ENCODE peak calls at places on chromosomes 12 and 14, in eight cellular contexts. X is GM23338, Y is stomach, K is Panc1, V is transverse colon, G is HCT116, P is GM12891, M is suprapubic skin. S is an unnamed sample.

GRCh38 chr14:56885795-56886194 is 75.5 kb upstream of the OTX2 start:
- DNase-seq in K (no peak), G (no peak), P (no peak), X (peak), Y (no peak), V (no peak), M (no peak), S (no peak)

GRCh38 chr12:6967548-6968100 is 2.8 kb downstream of the PHB2 start:
- DNase-seq in M (no peak), K (no peak), P (no peak), Y (no peak), G (no peak), X (no peak), V (no peak), S (no peak)

GRCh38 chr14:101500061-101500460 is 61.2 kb upstream of the DIO3 start:
- DNase-seq in P (no peak), Y (no peak), K (no peak), X (no peak), M (peak), G (no peak), V (no peak), S (no peak)

GRCh38 chr12:20716037-20716436 is 20.9 kb downstream of the SLCO1C1 start:
- DNase-seq in V (peak), P (peak), K (no peak), Y (no peak), M (no peak), X (peak), G (peak), S (no peak)

GRCh38 chr12:1605129-1606020 is 11.0 kb upstream of the FBXL14 start:
- DNase-seq in X (peak), M (peak), V (peak), Y (peak), G (peak), K (peak), P (no peak), S (peak)

GRCh38 chr14:52338282-52338681 is 24.2 kb downstream of the PTGER2 start:
- DNase-seq in V (no peak), M (no peak), X (no peak), G (no peak), K (peak), Y (no peak), P (no peak), S (no peak)

GRCh38 chr14:68544150-68544892 is 248.5 kb downstream of the ZFP36L1 start:
- DNase-seq in V (peak), G (no peak), K (no peak), M (peak), X (no peak), Y (peak), P (no peak), S (no peak)

GRCh38 chr12:3129301-3130052 is 52.3 kb downstream of the TSPAN9 start:
- DNase-seq in P (no peak), V (no peak), M (no peak), K (no peak), X (no peak), Y (no peak), G (no peak), S (no peak)

GRCh38 chr14:84228702-84229101 is 1301.2 kb upstream of the FLRT2 start:
- DNase-seq in P (no peak), K (no peak), X (no peak), M (no peak), V (no peak), Y (no peak), G (no peak), S (no peak)

GRCh38 chr14:35829449-35829848 is 3.3 kb downstream of the BRMS1L start:
- DNase-seq in Y (no peak), X (no peak), M (no peak), P (no peak), V (no peak), K (no peak), G (no peak), S (no peak)

GRCh38 chr12:121530600-121531355 is 50.0 kb downstream of the KDM2B start:
- DNase-seq in K (no peak), M (no peak), G (no peak), Y (peak), P (peak), V (peak), X (peak), S (peak)

GRCh38 chr12:5395443-5396401 is 36.2 kb upstream of the NTF3 start:
- DNase-seq in Y (peak), V (no peak), M (no peak), X (peak), G (no peak), K (no peak), P (no peak), S (no peak)

GRCh38 chr14:98494582-98494981 is 777.4 kb downstream of the BCL11B start:
- DNase-seq in Y (no peak), X (no peak), K (no peak), P (no peak), M (no peak), V (no peak), G (no peak), S (no peak)

GRCh38 chr12:102005256-102005655 is 56.5 kb downstream of the WASHC3 start:
- DNase-seq in G (no peak), M (no peak), K (no peak), P (no peak), V (no peak), Y (no peak), X (no peak), S (no peak)

GRCh38 chr14:63249112-63249511 is 44.9 kb downstream of the RHOJ start:
- DNase-seq in Y (no peak), M (no peak), X (no peak), P (no peak), G (no peak), K (no peak), V (no peak), S (no peak)

GRCh38 chr14:103710771-103711392 is 4.4 kb downstream of the XRCC3 start:
- DNase-seq in K (no peak), X (no peak), M (no peak), P (no peak), V (peak), G (no peak), Y (no peak), S (no peak)

GRCh38 chr14:103713304-103714062 is 1.8 kb downstream of the XRCC3 start:
- DNase-seq in M (no peak), X (no peak), G (no peak), V (no peak), Y (no peak), K (no peak), P (no peak), S (no peak)

GRCh38 chr14:103712633-103713247 is 2.5 kb downstream of the XRCC3 start:
- DNase-seq in M (no peak), Y (peak), G (no peak), V (no peak), K (no peak), X (no peak), P (no peak), S (peak)

GRCh38 chr14:103709814-103710213 is 5.4 kb downstream of the XRCC3 start:
- DNase-seq in K (no peak), Y (no peak), G (no peak), P (no peak), M (no peak), X (no peak), V (no peak), S (no peak)

DNA sequence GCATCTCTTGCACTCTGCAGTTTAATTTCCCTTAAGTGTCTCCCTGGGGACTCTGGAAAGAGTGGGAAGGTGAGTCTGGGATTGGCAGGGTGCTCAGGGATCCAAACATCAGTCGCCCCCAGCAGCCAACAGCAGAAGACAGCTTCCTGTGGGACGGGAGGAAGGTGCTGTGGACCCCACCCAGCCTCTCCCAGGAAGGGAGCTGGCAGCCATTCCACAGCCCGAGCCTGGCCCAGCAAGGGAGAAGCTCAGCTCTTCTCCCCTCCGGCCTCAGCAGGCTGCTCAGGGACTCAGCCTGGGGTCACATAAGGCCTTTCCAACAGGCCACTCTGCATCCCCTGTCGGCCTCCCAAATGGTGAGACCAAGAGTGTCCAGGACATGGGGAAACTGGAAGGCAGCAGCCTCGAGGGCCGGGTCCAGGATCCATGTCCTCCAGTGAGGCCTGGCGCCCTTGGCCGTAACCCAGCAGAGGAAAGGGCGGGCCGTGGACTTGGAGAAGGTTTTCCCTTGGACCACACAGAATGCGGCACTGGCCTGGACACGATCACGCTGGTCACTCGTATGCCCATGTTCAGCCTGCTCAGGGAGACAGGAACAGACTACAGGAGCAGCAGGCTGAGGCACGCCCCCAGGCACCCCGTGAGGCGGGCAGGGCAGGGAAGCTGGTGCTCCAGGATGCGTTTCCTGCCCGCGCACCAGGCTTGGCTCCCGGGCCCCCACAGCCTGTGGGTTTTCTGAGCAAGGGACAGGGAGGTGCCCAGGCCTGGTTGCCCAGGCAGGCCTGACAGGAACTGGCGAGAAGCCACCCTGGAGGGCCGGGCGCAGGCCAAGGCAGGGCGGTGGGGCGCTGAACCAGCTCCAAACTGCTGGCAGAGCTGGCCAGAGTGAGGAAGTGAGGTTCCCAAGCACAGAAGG is 3.5 kb downstream of the XRCC3 start:
- DNase-seq in Y (peak), K (no peak), X (no peak), V (peak), G (no peak), P (no peak), M (no peak), S (peak)
- TF ChIP-seq POLR2AphosphoS5 in Y (peak), K (no peak), X (peak), V (peak), G (no peak), P (no peak), M (no peak), S (peak)

GRCh38 chr12:45235087-45236025 is 19.5 kb downstream of the ANO6 start:
- DNase-seq in G (peak), M (no peak), P (no peak), V (no peak), K (no peak), Y (no peak), X (peak), S (peak)
- TF ChIP-seq POLR2AphosphoS5 in G (peak), M (no peak), P (no peak), V (no peak), K (peak), Y (no peak), X (no peak), S (no peak)

GRCh38 chr12:51846911-51847829 is 1.3 kb downstream of the FIGNL2 start:
- DNase-seq in V (peak), X (peak), P (no peak), G (no peak), M (no peak), Y (no peak), K (no peak), S (peak)
- TF ChIP-seq POLR2AphosphoS5 in V (no peak), X (no peak), P (no peak), G (no peak), M (no peak), Y (no peak), K (no peak), S (peak)

GRCh38 chr12:113327000-113327399 is 7.9 kb downstream of the SLC8B1 start:
- DNase-seq in M (no peak), V (no peak), G (no peak), X (no peak), Y (no peak), K (no peak), P (no peak), S (no peak)

GRCh38 chr12:113322353-113322752 is 12.6 kb downstream of the SLC8B1 start:
- DNase-seq in Y (no peak), M (no peak), K (no peak), X (no peak), G (no peak), P (no peak), V (no peak), S (no peak)

GRCh38 chr12:113329022-113329790 is 5.7 kb downstream of the SLC8B1 start:
- DNase-seq in X (no peak), K (no peak), Y (no peak), M (no peak), P (no peak), V (no peak), G (no peak), S (no peak)

GRCh38 chr12:113328368-113328889 is 6.5 kb downstream of the SLC8B1 start:
- DNase-seq in P (no peak), G (no peak), M (no peak), X (no peak), Y (no peak), K (no peak), V (no peak), S (no peak)

GRCh38 chr12:113325938-113326337 is 9.0 kb downstream of the SLC8B1 start:
- DNase-seq in Y (no peak), K (no peak), M (no peak), X (no peak), G (no peak), P (no peak), V (no peak), S (no peak)
- TF ChIP-seq POLR2AphosphoS5 in Y (no peak), K (no peak), M (no peak), X (no peak), G (no peak), P (no peak), V (no peak), S (no peak)

GRCh38 chr12:123253606-123254459 is 17.8 kb downstream of the CDK2AP1 start:
- DNase-seq in Y (peak), V (no peak), G (no peak), K (no peak), P (no peak), X (no peak), M (no peak), S (no peak)
- TF ChIP-seq POLR2AphosphoS5 in Y (no peak), V (no peak), G (no peak), K (no peak), P (no peak), X (no peak), M (no peak), S (no peak)

GRCh38 chr14:20314026-20314425 is 8.3 kb upstream of the TTC5 start:
- DNase-seq in Y (no peak), X (no peak), V (no peak), K (no peak), M (no peak), P (no peak), G (no peak), S (no peak)

DNA sequence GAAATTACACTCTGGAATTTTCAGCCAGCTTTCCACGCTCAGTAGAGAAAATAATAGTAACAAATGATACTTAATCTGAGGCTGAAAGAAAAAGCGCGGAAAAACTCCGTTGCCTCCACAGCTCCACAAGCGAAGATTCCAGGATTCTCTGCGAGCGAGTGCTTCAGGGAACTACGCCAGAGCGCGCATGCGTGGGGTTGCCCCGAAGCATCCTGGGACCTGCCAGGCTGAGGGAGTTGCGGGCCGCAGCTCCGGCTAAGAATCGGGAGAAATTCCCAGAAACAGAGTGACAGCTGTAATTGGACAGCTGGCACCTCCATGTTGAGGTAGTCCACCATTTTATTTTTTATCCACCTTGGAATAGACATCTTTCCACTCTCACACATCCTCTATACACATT is 12.0 kb upstream of the TTC5 start:
- DNase-seq in M (no peak), V (no peak), K (no peak), P (no peak), X (no peak), Y (no peak), G (no peak), S (no peak)
- TF ChIP-seq POLR2AphosphoS5 in M (no peak), V (no peak), K (no peak), P (no peak), X (no peak), Y (no peak), G (no peak), S (no peak)

DNA sequence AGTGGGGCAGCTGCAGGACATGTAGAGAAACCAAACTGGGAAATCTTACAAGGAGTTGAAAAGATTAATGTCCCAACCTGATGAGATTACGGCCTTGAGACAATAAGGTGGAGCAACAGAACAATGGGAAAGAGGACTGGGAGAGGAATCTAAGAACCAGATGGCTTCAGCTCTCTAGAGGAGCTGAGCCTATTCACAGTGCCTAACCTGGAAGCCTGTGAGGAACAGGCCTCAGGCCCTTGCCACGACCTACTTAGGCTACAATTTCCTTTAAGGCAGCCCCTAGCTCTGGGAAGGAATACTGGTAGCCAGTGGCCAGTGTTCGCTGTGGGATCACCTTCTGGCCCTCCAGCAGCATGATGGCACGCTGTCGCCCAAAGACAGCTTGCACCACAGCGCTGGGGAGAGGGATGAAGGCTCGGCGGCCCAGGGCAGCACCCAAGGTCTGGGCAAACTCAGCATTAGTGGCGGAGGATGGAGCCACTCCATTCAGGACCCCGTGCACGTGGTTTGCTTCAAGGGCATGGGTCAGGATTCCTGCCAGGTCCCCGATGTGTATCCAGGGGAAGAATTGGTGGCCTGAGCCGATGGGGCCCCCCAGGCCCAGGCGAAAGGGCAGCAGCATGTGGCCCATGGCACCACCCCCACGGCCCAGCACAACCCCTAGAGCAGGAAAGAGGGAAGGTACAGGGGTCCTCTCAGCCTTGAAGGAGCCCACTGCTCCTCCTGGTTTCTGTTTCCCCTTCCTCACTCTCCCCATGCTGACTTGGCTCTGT is 2.6 kb downstream of the SDR39U1 start:
- DNase-seq in Y (no peak), G (no peak), P (no peak), M (no peak), K (no peak), X (no peak), V (no peak), S (peak)
- TF ChIP-seq POLR2AphosphoS5 in Y (no peak), G (peak), P (peak), M (no peak), K (no peak), X (no peak), V (no peak), S (no peak)

S was measured in upper lobe of left lung.